ENCODE peak calls at places on chromosomes 4 and X, in seven cellular contexts. W is H54; U is naive thymus-derived CD8-positive, alpha-beta T cell; X is spleen; T is AG08396; I is NCI-H1048; P is activated CD8-positive, alpha-beta T cell treated with anti-CD3 and anti-CD28 coated beads, Interleukin-2, amount 10 ng/mL, durations not matched to agents 7 days and 5 days. V is an unnamed sample.

GRCh38 chrX:148499638-148500427 is 584 bp upstream of the AFF2 start:
- DNase-seq in P (no peak), T (no peak), X (peak; percentile 74), I (no peak), U (no peak), W (no peak), V (peak; percentile 31)

GRCh38 chr4:122672091-122672490 is 51.2 kb upstream of the IL21 start:
- DNase-seq in W (no peak), P (no peak), U (no peak), T (no peak), I (no peak), X (no peak), V (no peak)

GRCh38 chr4:111991797-111992196 is 153.5 kb upstream of the FAM241A start:
- DNase-seq in U (no peak), P (no peak), W (no peak), T (peak; percentile 47), X (no peak), I (no peak), V (no peak)

GRCh38 chr4:182938213-182938645 is 21.0 kb upstream of the DCTD start:
- DNase-seq in P (peak; percentile 72), X (peak; percentile 87), U (peak; percentile 40), W (peak; percentile 53), T (peak; percentile 82), I (peak; percentile 22), V (peak; percentile 85)

GRCh38 chr4:15493411-15493810 is 23.7 kb downstream of the CC2D2A start:
- DNase-seq in P (no peak), W (no peak), U (no peak), I (no peak), T (no peak), X (no peak), V (no peak)

GRCh38 chrX:21982311-21982710 is 41.8 kb downstream of the SMS start:
- DNase-seq in P (no peak), U (no peak), W (no peak), X (no peak), T (no peak), I (no peak), V (no peak)

GRCh38 chrX:140343226-140343873 is 161.5 kb downstream of the SOX3 start:
- DNase-seq in U (no peak), I (no peak), T (no peak), P (no peak), W (no peak), X (no peak), V (no peak)

GRCh38 chr4:109411964-109412363 is 21.7 kb upstream of the SEC24B start:
- DNase-seq in W (no peak), P (no peak), T (no peak), X (no peak), U (no peak), I (no peak), V (no peak)

GRCh38 chr4:84070293-84070692 is 428.8 kb downstream of the NKX6-1 start:
- DNase-seq in X (no peak), P (no peak), U (no peak), I (no peak), T (no peak), W (no peak), V (no peak)

GRCh38 chr4:107512549-107512948 is 207.5 kb downstream of the PAPSS1 start:
- DNase-seq in I (no peak), U (no peak), T (no peak), W (no peak), P (no peak), X (no peak), V (no peak)

GRCh38 chrX:124229374-124229773 is 103.1 kb upstream of the TEX13D start:
- DNase-seq in X (no peak), U (no peak), T (no peak), W (no peak), P (no peak), I (no peak), V (no peak)

GRCh38 chrX:15349046-15349445 is 13.7 kb upstream of the PIGA start:
- DNase-seq in X (no peak), I (peak; percentile 31), U (no peak), W (no peak), T (peak; percentile 51), P (peak; percentile 26), V (peak; percentile 51)

GRCh38 chr4:181796502-181796901 is 446.7 kb upstream of the TENM3 start:
- DNase-seq in X (no peak), P (no peak), W (peak; percentile 4), U (no peak), I (no peak), T (no peak), V (no peak)

V was measured in H9.